ENCODE peak calls at places on chromosomes 5 and 9, in eight cellular contexts. O is HFF-Myc, J is OCI-LY7, V is AG09309, F is fibroblast of mammary gland, M is GM06990, C is pancreas, X is kidney epithelial cell. Y is an unnamed sample.

GRCh38 chr5:173840111-173840983 is 47.8 kb upstream of the CPEB4 start:
- DNase-seq in J (no peak), C (no peak), M (no peak), O (no peak), V (no peak), F (no peak), X (no peak), Y (no peak)

GRCh38 chr9:116264361-116264760 is 110.8 kb downstream of the PAPPA start:
- DNase-seq in F (no peak), C (no peak), X (no peak), M (no peak), V (no peak), O (no peak), J (no peak), Y (no peak)

GRCh38 chr5:6826756-6827155 is 113.5 kb downstream of the TENT4A start:
- DNase-seq in J (no peak), X (no peak), C (no peak), V (no peak), F (no peak), O (no peak), M (no peak), Y (no peak)

GRCh38 chr9:109167716-109168115 is 667 bp upstream of the FRRS1L start:
- DNase-seq in M (no peak), J (no peak), V (no peak), X (no peak), F (no peak), O (no peak), C (no peak), Y (no peak)

GRCh38 chr5:127934791-127935256 is 148.7 kb upstream of the SLC12A2 start:
- DNase-seq in J (no peak), V (no peak), X (peak), F (peak), O (no peak), C (no peak), M (no peak), Y (peak)

GRCh38 chr9:6598249-6598725 is 47.2 kb downstream of the GLDC start:
- DNase-seq in F (peak), M (peak), J (no peak), V (no peak), C (no peak), X (no peak), O (no peak), Y (no peak)

GRCh38 chr9:94799578-94800264 is 73.2 kb downstream of the AOPEP start:
- DNase-seq in F (peak), C (no peak), X (peak), O (no peak), J (no peak), V (no peak), M (no peak), Y (peak)

GRCh38 chr9:131714161-131714646 is 25.7 kb downstream of the RAPGEF1 start:
- DNase-seq in M (no peak), V (peak), X (peak), C (no peak), O (no peak), F (peak), J (no peak), Y (no peak)

GRCh38 chr5:179272326-179273073 is 72.8 kb downstream of the ADAMTS2 start:
- DNase-seq in M (no peak), V (no peak), J (no peak), O (no peak), C (no peak), F (no peak), X (no peak), Y (no peak)

GRCh38 chr5:102018690-102019089 is 277.4 kb downstream of the SLCO4C1 start:
- DNase-seq in J (no peak), M (no peak), F (no peak), O (no peak), C (no peak), V (no peak), X (no peak), Y (no peak)

GRCh38 chr9:133731876-133732321 is 6.3 kb downstream of the SARDH start:
- DNase-seq in X (no peak), V (no peak), J (peak), O (peak), C (peak), M (no peak), F (peak), Y (no peak)

GRCh38 chr5:158676642-158677489 is 422.9 kb downstream of the EBF1 start:
- DNase-seq in M (no peak), C (no peak), V (no peak), J (peak), F (no peak), O (no peak), X (no peak), Y (no peak)

GRCh38 chr5:141338538-141339306 is at the start of gene PCDHGA2:
- DNase-seq in O (no peak), F (peak), C (no peak), V (no peak), J (peak), X (no peak), M (no peak), Y (no peak)

GRCh38 chr9:107351382-107352045 is 68.4 kb downstream of the RAD23B start:
- DNase-seq in J (no peak), X (peak), V (no peak), C (no peak), O (no peak), F (no peak), M (no peak), Y (no peak)

GRCh38 chr9:116059466-116059865 is 94.1 kb upstream of the PAPPA start:
- DNase-seq in M (no peak), J (no peak), V (no peak), C (no peak), X (no peak), O (no peak), F (peak), Y (no peak)

GRCh38 chr5:113050606-113051391 is 74.2 kb downstream of the DCP2 start:
- DNase-seq in O (no peak), C (no peak), X (no peak), J (no peak), V (peak), F (peak), M (no peak), Y (no peak)

GRCh38 chr5:53041071-53041692 is 52.0 kb downstream of the ITGA2 start:
- DNase-seq in C (no peak), F (no peak), O (no peak), J (no peak), V (no peak), X (no peak), M (peak), Y (no peak)

GRCh38 chr9:32015795-32016194 is 368.6 kb upstream of the ACO1 start:
- DNase-seq in M (no peak), J (no peak), C (no peak), V (no peak), F (no peak), O (no peak), X (no peak), Y (no peak)

GRCh38 chr5:82793808-82794419 is 283.3 kb downstream of the TMEM167A start:
- DNase-seq in O (peak), V (no peak), C (no peak), J (peak), F (peak), X (no peak), M (no peak), Y (no peak)

GRCh38 chr5:123496892-123497291 is 15.1 kb upstream of the CSNK1G3 start:
- DNase-seq in J (no peak), V (no peak), F (peak), C (peak), M (no peak), X (no peak), O (no peak), Y (no peak)

GRCh38 chr9:121283072-121283398 is 15.1 kb downstream of the GSN start:
- DNase-seq in F (no peak), X (no peak), J (no peak), O (no peak), V (no peak), C (no peak), M (no peak), Y (no peak)

GRCh38 chr9:107759009-107759822 is 269.6 kb upstream of the KLF4 start:
- DNase-seq in C (no peak), X (no peak), F (no peak), M (no peak), O (no peak), J (no peak), V (no peak), Y (no peak)

GRCh38 chr9:83570359-83570758 is 32.2 kb upstream of the FRMD3 start:
- DNase-seq in O (no peak), X (no peak), M (no peak), J (no peak), F (peak), C (no peak), V (no peak), Y (no peak)

GRCh38 chr9:136177224-136177623 is 27.7 kb downstream of the LHX3 start:
- DNase-seq in M (no peak), X (no peak), F (no peak), C (no peak), V (no peak), J (no peak), O (no peak), Y (no peak)

GRCh38 chr9:19618816-19619215 is 170.0 kb downstream of the SLC24A2 start:
- DNase-seq in C (no peak), X (no peak), J (no peak), M (no peak), V (no peak), O (no peak), F (no peak), Y (no peak)

GRCh38 chr9:19619221-19619620 is 169.6 kb downstream of the SLC24A2 start:
- DNase-seq in C (no peak), V (no peak), M (no peak), X (no peak), J (no peak), O (no peak), F (no peak), Y (no peak)

GRCh38 chr9:19614294-19614693 is 174.5 kb downstream of the SLC24A2 start:
- DNase-seq in O (no peak), V (no peak), J (no peak), X (no peak), C (no peak), F (no peak), M (no peak), Y (no peak)

DNA sequence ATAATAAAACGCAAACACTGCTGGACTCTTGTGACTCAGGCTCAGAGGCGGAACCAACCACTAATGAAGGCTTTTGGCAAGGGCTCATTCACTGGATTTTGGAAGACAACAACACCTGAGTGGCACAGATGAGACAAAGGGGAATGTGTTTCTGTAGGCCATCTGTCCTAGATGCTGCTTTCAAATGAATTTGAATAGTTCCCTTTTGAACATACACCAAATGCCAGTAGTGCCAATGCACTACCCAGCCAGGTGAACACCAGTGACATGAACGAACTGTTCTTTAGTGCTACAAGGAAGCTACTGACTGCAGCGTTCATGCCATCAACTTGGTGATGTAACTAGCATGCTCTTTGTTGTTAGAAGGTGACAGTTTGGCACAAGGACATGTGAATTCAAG is 173.8 kb downstream of the SLC24A2 start:
- DNase-seq in X (no peak), M (no peak), J (no peak), V (no peak), C (no peak), F (no peak), O (no peak), Y (no peak)
- H3K4me3 ChIP-seq in X (no peak), M (no peak), J (no peak), V (no peak), C (no peak), F (no peak), O (no peak), Y (no peak)

DNA sequence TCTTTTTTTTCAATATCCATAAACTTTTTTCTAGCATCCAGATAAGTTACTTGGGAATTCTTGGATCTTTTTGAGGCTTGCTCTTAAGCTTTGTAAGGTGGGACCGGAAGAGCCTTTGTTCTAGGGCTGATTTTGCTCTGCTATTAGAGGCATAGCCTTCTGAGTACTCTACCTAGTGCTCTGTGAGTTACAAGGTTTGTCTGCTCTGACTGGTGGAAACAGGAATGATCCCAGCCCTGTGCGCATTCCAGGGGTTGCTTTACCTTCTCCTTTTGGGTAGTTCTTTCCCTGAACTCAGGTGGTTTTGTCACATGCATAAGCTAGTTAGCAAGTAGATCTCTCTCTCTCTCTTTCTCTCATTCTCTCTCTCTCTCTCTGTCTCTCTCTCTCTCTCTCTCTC is 180.8 kb upstream of the PCSK5 start:
- DNase-seq in M (no peak), O (no peak), J (no peak), V (no peak), F (no peak), X (no peak), C (no peak), Y (no peak)
- H3K4me3 ChIP-seq in M (no peak), O (no peak), J (no peak), V (no peak), F (no peak), X (no peak), C (no peak), Y (no peak)

DNA sequence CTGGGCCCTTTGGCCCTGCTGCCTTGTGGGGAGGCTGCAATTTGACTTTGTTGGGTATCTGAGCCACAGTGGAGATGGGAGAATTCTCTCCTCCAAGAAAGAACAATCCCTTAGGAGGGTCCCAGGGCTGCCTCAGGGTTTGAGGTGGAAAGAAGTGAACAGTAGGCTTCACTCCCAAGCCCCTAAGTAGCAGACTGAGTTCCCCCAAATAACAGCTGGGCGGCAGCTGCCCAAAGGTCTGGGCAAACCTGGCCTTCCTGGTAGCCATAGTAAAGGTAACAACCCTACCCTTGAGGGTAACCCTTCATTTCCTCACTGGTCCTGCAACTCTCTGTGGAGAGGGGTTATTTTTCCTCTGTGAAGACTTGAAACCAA is 746 bp downstream of the RGS3 start:
- DNase-seq in X (no peak), M (no peak), V (no peak), F (no peak), O (no peak), J (no peak), C (no peak), Y (no peak)
- H3K4me3 ChIP-seq in X (peak), M (no peak), V (no peak), F (no peak), O (no peak), J (no peak), C (no peak), Y (peak)

DNA sequence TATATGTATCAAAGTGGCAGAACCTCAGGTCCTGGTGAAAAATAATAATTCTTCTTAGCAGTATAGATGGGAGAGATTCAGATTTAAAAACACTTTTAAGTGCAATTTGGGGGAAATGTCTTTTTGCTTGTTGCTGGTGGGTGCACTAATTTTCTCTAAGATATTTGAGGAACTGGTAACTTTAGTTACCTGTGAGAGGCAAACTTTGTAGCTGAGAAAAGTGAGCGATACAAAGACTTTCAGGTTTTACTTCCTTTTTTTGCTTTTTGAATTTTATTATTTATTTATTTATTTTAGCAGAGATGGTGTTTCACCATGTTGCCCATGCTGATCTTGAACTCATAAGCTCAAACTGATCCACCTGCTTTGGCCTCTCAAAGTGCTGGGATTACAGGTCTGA is 303.1 kb upstream of the PTGER4 start:
- DNase-seq in M (peak), C (no peak), F (no peak), J (peak), O (no peak), V (no peak), X (no peak), Y (no peak)
- H3K4me3 ChIP-seq in M (no peak), C (no peak), F (no peak), J (no peak), O (no peak), V (no peak), X (no peak), Y (no peak)

DNA sequence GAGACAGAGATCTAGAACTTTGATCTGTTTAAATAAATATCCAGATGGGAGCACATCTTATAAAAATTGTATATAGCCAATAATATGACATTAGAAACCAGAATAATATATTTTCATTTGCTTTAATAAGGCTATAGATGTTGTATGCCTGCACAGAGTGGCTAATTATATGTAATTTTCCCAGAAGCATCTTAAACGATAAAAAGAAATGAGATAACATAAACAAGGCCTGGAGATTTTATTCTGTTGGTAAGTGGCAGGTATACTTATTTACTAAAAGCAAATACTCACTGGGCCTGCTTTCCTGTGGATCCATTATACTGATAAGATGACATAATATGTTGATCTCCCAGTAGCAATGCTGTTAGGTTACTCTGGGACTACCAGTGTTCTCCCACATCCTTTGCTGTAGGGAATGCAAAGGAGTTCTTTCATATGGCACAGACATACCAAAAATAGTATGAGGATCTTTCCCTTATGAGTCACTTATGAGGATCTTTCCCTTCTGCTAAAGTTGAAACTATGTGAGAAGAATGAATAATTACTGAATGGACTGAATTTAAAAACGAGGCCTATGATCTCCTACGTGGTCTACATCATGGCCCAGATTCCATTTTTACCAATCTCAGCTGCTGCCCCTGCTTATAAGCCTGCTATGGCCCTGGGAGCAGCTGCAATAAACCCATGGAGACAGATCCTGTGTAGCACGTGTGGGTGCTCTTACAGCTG is 112.1 kb downstream of the NUDT12 start:
- DNase-seq in F (peak), O (peak), X (peak), C (no peak), M (no peak), J (no peak), V (peak), Y (peak)
- H3K4me3 ChIP-seq in F (no peak), O (no peak), X (no peak), C (no peak), M (no peak), J (no peak), V (no peak), Y (no peak)

GRCh38 chr5:34563951-34564705 is 92.0 kb upstream of the RAI14 start:
- DNase-seq in F (peak), M (no peak), O (no peak), X (peak), V (no peak), J (no peak), C (no peak), Y (no peak)
- H3K4me3 ChIP-seq in F (peak), M (no peak), O (no peak), X (no peak), V (no peak), J (no peak), C (no peak), Y (no peak)

GRCh38 chr9:14308751-14309140 is 5.2 kb downstream of the NFIB start:
- DNase-seq in O (no peak), C (no peak), M (no peak), X (no peak), V (no peak), J (no peak), F (no peak), Y (no peak)

GRCh38 chr9:14306188-14306587 is 7.8 kb downstream of the NFIB start:
- DNase-seq in M (no peak), F (no peak), C (no peak), V (no peak), X (no peak), J (no peak), O (no peak), Y (no peak)

GRCh38 chr9:14309403-14309802 is 4.5 kb downstream of the NFIB start:
- DNase-seq in V (no peak), O (no peak), F (peak), X (no peak), M (no peak), J (no peak), C (no peak), Y (no peak)

GRCh38 chr9:14307989-14308750 is 5.8 kb downstream of the NFIB start:
- DNase-seq in F (no peak), V (no peak), M (no peak), X (no peak), C (no peak), O (no peak), J (no peak), Y (no peak)

DNA sequence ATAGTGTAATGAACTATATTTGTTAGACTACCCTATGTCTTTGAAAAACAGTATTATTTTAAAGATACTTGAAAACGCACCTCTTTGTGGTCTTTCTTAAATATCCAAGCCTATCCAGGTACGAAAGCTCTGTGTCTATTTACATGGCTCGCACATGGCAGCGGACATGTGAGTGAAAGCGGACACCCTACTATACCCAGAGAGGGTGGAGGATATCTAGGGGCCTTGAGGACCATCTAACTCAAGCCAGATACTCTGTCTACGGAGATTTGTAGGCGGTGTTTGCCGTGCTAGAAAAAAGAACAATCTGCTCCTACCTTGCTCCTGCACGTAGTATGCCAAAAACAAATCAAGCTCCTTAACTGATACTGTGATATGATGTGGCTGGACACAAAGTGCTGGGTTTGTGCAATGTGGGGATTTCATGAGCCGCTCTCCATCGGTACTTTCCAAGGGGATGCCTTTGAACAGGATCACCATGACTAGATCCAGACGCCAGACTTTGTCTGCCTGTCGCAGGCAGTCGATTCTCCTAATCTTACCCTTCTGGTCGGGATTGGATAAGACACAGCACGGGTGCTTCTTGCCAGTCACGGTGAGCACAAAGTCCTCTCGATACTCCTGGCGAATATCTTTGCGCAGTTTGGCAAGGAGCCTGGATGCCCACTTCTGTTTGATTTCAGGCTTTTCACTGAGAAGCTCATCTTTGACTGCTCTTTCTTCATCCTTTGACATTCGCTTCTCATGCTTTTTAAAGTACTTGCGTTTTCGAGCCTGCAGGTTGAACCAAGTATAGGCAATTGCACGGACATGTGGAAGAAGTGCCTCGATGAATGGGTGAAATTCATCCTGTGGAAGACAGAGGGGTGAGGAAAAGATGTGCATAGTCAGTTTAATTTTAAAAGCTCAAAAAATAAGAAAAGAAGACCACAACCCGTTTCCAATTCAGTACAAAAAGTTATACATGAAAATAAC is 7.0 kb downstream of the NFIB start:
- DNase-seq in V (no peak), F (peak), C (no peak), M (no peak), O (no peak), X (no peak), J (no peak), Y (no peak)
- H3K4me3 ChIP-seq in V (no peak), F (no peak), C (no peak), M (no peak), O (no peak), X (no peak), J (no peak), Y (no peak)

GRCh38 chr9:137298401-137298982 is 3.6 kb downstream of the NRARP start:
- DNase-seq in O (no peak), J (no peak), M (no peak), X (no peak), C (peak), V (no peak), F (no peak), Y (no peak)
- H3K4me3 ChIP-seq in O (no peak), J (no peak), M (no peak), X (no peak), C (peak), V (no peak), F (no peak), Y (no peak)

Y was measured in retinal pigment epithelial cell.